ENCODE peak calls at places on chromosomes 16 and 17, in ten cellular contexts. O is AG08396; U is amniotic stem cell; C is activated naive CD8-positive, alpha-beta T cell treated with anti-CD3 and anti-CD28 coated beads for 36 hours; P is C1 segment of cervical spinal cord; N is coronary artery; E is GOT3; J is A549; G is body of pancreas; T is left ventricle myocardium superior. A is an unnamed sample.

GRCh38 chr17:13646969-13647368 is 45.2 kb upstream of the HS3ST3A1 start:
- DNase-seq in U (no peak), G (no peak), J (no peak), N (no peak), E (no peak), C (no peak), T (no peak), O (no peak), P (no peak), A (no peak)

GRCh38 chr16:19210175-19210924 is 42.3 kb downstream of the SYT17 start:
- DNase-seq in G (no peak), J (no peak), U (no peak), C (no peak), P (no peak), N (no peak), O (no peak), T (no peak), E (no peak), A (no peak)

GRCh38 chr17:7307686-7308624 is 527 bp downstream of the EIF5A start:
- DNase-seq in G (peak; percentile 47), O (peak; percentile 68), C (peak; percentile 60), N (no peak), J (peak; percentile 52), T (peak; percentile 74), P (no peak), E (no peak), U (no peak), A (no peak)

GRCh38 chr17:41116292-41116691 is 1.9 kb downstream of the KRTAP4-11 start:
- DNase-seq in E (no peak), N (no peak), J (no peak), U (no peak), T (no peak), O (no peak), G (no peak), C (no peak), P (no peak), A (no peak)

GRCh38 chr16:67207857-67208524 is 9.1 kb downstream of the ELMO3 start:
- DNase-seq in G (no peak), T (no peak), N (no peak), J (peak; percentile 53), C (no peak), E (no peak), U (no peak), O (peak; percentile 81), P (no peak), A (no peak)

GRCh38 chr16:58379736-58380135 is 12.5 kb upstream of the GINS3 start:
- DNase-seq in O (no peak), U (no peak), C (no peak), G (no peak), N (no peak), E (no peak), T (no peak), P (no peak), J (no peak), A (no peak)

GRCh38 chr16:68728558-68728957 is 8.5 kb upstream of the CDH1 start:
- DNase-seq in E (no peak), N (no peak), C (no peak), O (no peak), J (no peak), G (no peak), P (no peak), U (no peak), T (no peak), A (no peak)

GRCh38 chr17:43530303-43531081 is 15.6 kb downstream of the ETV4 start:
- DNase-seq in J (no peak), O (peak; percentile 77), C (no peak), E (no peak), U (peak; percentile 63), P (no peak), N (no peak), G (peak; percentile 90), T (peak; percentile 74), A (peak; percentile 93)

GRCh38 chr16:50402298-50402895 is 33.6 kb upstream of the BRD7 start:
- DNase-seq in J (no peak), O (no peak), C (no peak), P (no peak), G (no peak), E (no peak), T (no peak), U (no peak), N (no peak), A (no peak)

GRCh38 chr17:13587487-13588338 is 14.0 kb downstream of the HS3ST3A1 start:
- DNase-seq in E (no peak), P (no peak), O (no peak), N (no peak), J (no peak), G (no peak), U (no peak), T (no peak), C (no peak), A (no peak)

GRCh38 chr16:7185689-7186088 is 147.0 kb upstream of the RBFOX1 start:
- DNase-seq in C (no peak), T (no peak), E (no peak), G (no peak), P (no peak), O (no peak), J (no peak), N (no peak), U (no peak), A (no peak)

GRCh38 chr17:7834554-7834890 is 505 bp downstream of the KDM6B start:
- DNase-seq in G (peak; percentile 61), P (no peak), E (no peak), J (peak; percentile 50), N (peak; percentile 91), C (peak; percentile 42), U (no peak), T (peak; percentile 81), O (peak; percentile 53), A (no peak)

GRCh38 chr16:70601576-70602575 is 44.5 kb upstream of the IL34 start:
- DNase-seq in O (no peak), E (no peak), P (no peak), J (no peak), C (no peak), N (no peak), U (no peak), G (no peak), T (no peak), A (no peak)

GRCh38 chr17:40315678-40316570 is 6.9 kb downstream of the RARA start:
- DNase-seq in G (no peak), P (no peak), U (no peak), J (no peak), O (peak; percentile 2), C (no peak), E (no peak), N (peak; percentile 68), T (no peak), A (no peak)

GRCh38 chr16:23476289-23476688 is 23.3 kb upstream of the COG7 start:
- DNase-seq in N (no peak), P (no peak), U (no peak), J (no peak), C (no peak), G (no peak), O (no peak), T (no peak), E (no peak), A (no peak)

GRCh38 chr17:6560496-6560895 is 4.1 kb upstream of the PITPNM3 start:
- DNase-seq in P (no peak), T (no peak), C (no peak), J (no peak), O (no peak), U (no peak), N (no peak), G (no peak), E (no peak), A (no peak)

GRCh38 chr16:84599528-84600202 is 18.2 kb downstream of the COTL1 start:
- DNase-seq in C (peak; percentile 85), O (peak; percentile 60), N (no peak), J (no peak), P (peak; percentile 26), U (no peak), E (peak; percentile 17), G (peak; percentile 26), T (peak; percentile 75), A (peak; percentile 93)

GRCh38 chr16:85641305-85641704 is 28.2 kb downstream of the GSE1 start:
- DNase-seq in J (no peak), U (no peak), P (no peak), G (no peak), C (no peak), T (no peak), O (no peak), E (no peak), N (no peak), A (no peak)

GRCh38 chr17:17204041-17204591 is 2.0 kb downstream of the PLD6 start:
- DNase-seq in E (no peak), J (no peak), N (peak; percentile 89), O (no peak), P (peak; percentile 39), G (peak; percentile 74), T (peak; percentile 82), U (no peak), C (no peak), A (no peak)

GRCh38 chr17:41837761-41838538 is at the start of gene KLHL10:
- DNase-seq in O (no peak), G (no peak), T (no peak), J (no peak), C (no peak), U (no peak), P (no peak), N (no peak), E (no peak), A (no peak)

GRCh38 chr17:76709077-76709950 is 1.5 kb downstream of the MXRA7 start:
- DNase-seq in G (peak; percentile 71), J (no peak), O (peak; percentile 95), E (peak; percentile 54), P (peak; percentile 34), N (peak; percentile 96), T (peak; percentile 92), U (peak; percentile 96), C (no peak), A (no peak)

GRCh38 chr17:32876414-32877163 is at the start of gene MYO1D:
- DNase-seq in U (no peak), P (no peak), O (no peak), E (no peak), G (peak; percentile 81), J (peak; percentile 35), N (peak; percentile 79), C (peak; percentile 75), T (peak; percentile 65), A (no peak)

GRCh38 chr16:59683709-59684108 is 949.6 kb upstream of the GOT2 start:
- DNase-seq in G (no peak), J (no peak), T (no peak), P (no peak), N (no peak), U (no peak), E (no peak), C (no peak), O (no peak), A (no peak)

GRCh38 chr16:17070882-17071592 is 399.7 kb downstream of the XYLT1 start:
- DNase-seq in O (no peak), T (peak; percentile 41), E (no peak), U (no peak), P (no peak), N (no peak), C (peak; percentile 84), G (peak; percentile 46), J (no peak), A (no peak)

GRCh38 chr16:30652718-30653117 is 2.0 kb downstream of the PRR14 start:
- DNase-seq in G (no peak), P (no peak), U (no peak), O (no peak), J (no peak), N (no peak), E (no peak), T (no peak), C (no peak), A (no peak)

GRCh38 chr17:77644181-77644972 is 314.1 kb upstream of the TNRC6C start:
- DNase-seq in G (no peak), T (no peak), U (no peak), N (no peak), J (no peak), C (no peak), E (no peak), P (no peak), O (no peak), A (no peak)

GRCh38 chr16:83826146-83826913 is 18.6 kb downstream of the HSBP1 start:
- DNase-seq in O (peak; percentile 89), U (peak; percentile 44), E (peak; percentile 49), P (peak; percentile 73), N (peak; percentile 86), G (peak; percentile 90), T (peak; percentile 91), C (peak; percentile 74), J (peak; percentile 82), A (no peak)

GRCh38 chr16:89602273-89602951 is 11.0 kb upstream of the DPEP1 start:
- DNase-seq in N (no peak), P (no peak), O (peak; percentile 91), U (peak; percentile 84), T (no peak), J (peak; percentile 56), C (peak; percentile 72), E (peak; percentile 40), G (no peak), A (peak; percentile 65)